ENCODE peak calls at places on chromosomes 12 and 14, in five cellular contexts. One of them, this sample, is unnamed.
A peak's percentile ranks its signal among the peaks of the same experiment; 100 is the strongest.

GRCh38 chr14:102777711-102778615 is 714 bp downstream of the TRAF3 start:
- DNase-seq in AML-193: no peak
- DNase-seq in fibroblast of lung: peak; percentile 49
- DNase-seq in activated CD4-positive, alpha-beta T cell treated with anti-CD3 and anti-CD28 coated beads, Interleukin-2, amount 10 ng/mL, durations not matched to agents 7 days and 5 days: peak; percentile 35
- DNase-seq in stromal cell of bone marrow: no peak
- DNase-seq in this sample: no peak

GRCh38 chr14:22657861-22658260 is 13.7 kb upstream of the OR6J1 start:
- DNase-seq in activated CD4-positive, alpha-beta T cell treated with anti-CD3 and anti-CD28 coated beads, Interleukin-2, amount 10 ng/mL, durations not matched to agents 7 days and 5 days: no peak
- DNase-seq in AML-193: peak; percentile 35
- DNase-seq in stromal cell of bone marrow: no peak
- DNase-seq in fibroblast of lung: peak; percentile 62
- DNase-seq in this sample: no peak

GRCh38 chr14:91873476-91874265 is 6.3 kb upstream of the TC2N start:
- DNase-seq in stromal cell of bone marrow: no peak
- DNase-seq in activated CD4-positive, alpha-beta T cell treated with anti-CD3 and anti-CD28 coated beads, Interleukin-2, amount 10 ng/mL, durations not matched to agents 7 days and 5 days: peak; percentile 91
- DNase-seq in AML-193: no peak
- DNase-seq in fibroblast of lung: peak; percentile 46
- DNase-seq in this sample: no peak

GRCh38 chr14:56487090-56487667 is 92.4 kb upstream of the TMEM260 start:
- DNase-seq in activated CD4-positive, alpha-beta T cell treated with anti-CD3 and anti-CD28 coated beads, Interleukin-2, amount 10 ng/mL, durations not matched to agents 7 days and 5 days: no peak
- DNase-seq in fibroblast of lung: peak; percentile 22
- DNase-seq in AML-193: no peak
- DNase-seq in stromal cell of bone marrow: peak; percentile 28
- DNase-seq in this sample: no peak

GRCh38 chr14:50067723-50068495 is 48.5 kb downstream of the VCPKMT start:
- DNase-seq in AML-193: no peak
- DNase-seq in stromal cell of bone marrow: peak; percentile 50
- DNase-seq in activated CD4-positive, alpha-beta T cell treated with anti-CD3 and anti-CD28 coated beads, Interleukin-2, amount 10 ng/mL, durations not matched to agents 7 days and 5 days: no peak
- DNase-seq in fibroblast of lung: peak; percentile 89
- DNase-seq in this sample: no peak

GRCh38 chr12:20474443-20474842 is 106.1 kb downstream of the PDE3A start:
- DNase-seq in stromal cell of bone marrow: no peak
- DNase-seq in activated CD4-positive, alpha-beta T cell treated with anti-CD3 and anti-CD28 coated beads, Interleukin-2, amount 10 ng/mL, durations not matched to agents 7 days and 5 days: no peak
- DNase-seq in fibroblast of lung: peak; percentile 68
- DNase-seq in AML-193: no peak
- DNase-seq in this sample: no peak

GRCh38 chr12:29944269-29945000 is 160.7 kb upstream of the TMTC1 start:
- DNase-seq in activated CD4-positive, alpha-beta T cell treated with anti-CD3 and anti-CD28 coated beads, Interleukin-2, amount 10 ng/mL, durations not matched to agents 7 days and 5 days: no peak
- DNase-seq in fibroblast of lung: no peak
- DNase-seq in AML-193: no peak
- DNase-seq in stromal cell of bone marrow: no peak
- DNase-seq in this sample: no peak

GRCh38 chr14:101965796-101966718 is 1.7 kb downstream of the DYNC1H1 start:
- DNase-seq in fibroblast of lung: peak; percentile 32
- DNase-seq in AML-193: no peak
- DNase-seq in activated CD4-positive, alpha-beta T cell treated with anti-CD3 and anti-CD28 coated beads, Interleukin-2, amount 10 ng/mL, durations not matched to agents 7 days and 5 days: no peak
- DNase-seq in stromal cell of bone marrow: no peak
- DNase-seq in this sample: no peak

GRCh38 chr14:89702151-89702936 is 252.2 kb downstream of the EFCAB11 start:
- DNase-seq in fibroblast of lung: peak; percentile 58
- DNase-seq in stromal cell of bone marrow: no peak
- DNase-seq in activated CD4-positive, alpha-beta T cell treated with anti-CD3 and anti-CD28 coated beads, Interleukin-2, amount 10 ng/mL, durations not matched to agents 7 days and 5 days: no peak
- DNase-seq in AML-193: no peak
- DNase-seq in this sample: peak; percentile 58

GRCh38 chr12:65891219-65891618 is 66.9 kb downstream of the HMGA2 start:
- DNase-seq in fibroblast of lung: peak; percentile 71
- DNase-seq in stromal cell of bone marrow: peak; percentile 53
- DNase-seq in AML-193: no peak
- DNase-seq in activated CD4-positive, alpha-beta T cell treated with anti-CD3 and anti-CD28 coated beads, Interleukin-2, amount 10 ng/mL, durations not matched to agents 7 days and 5 days: no peak
- DNase-seq in this sample: peak; percentile 56

GRCh38 chr14:103195828-103196615 is 72.8 kb downstream of the TNFAIP2 start:
- DNase-seq in fibroblast of lung: no peak
- DNase-seq in activated CD4-positive, alpha-beta T cell treated with anti-CD3 and anti-CD28 coated beads, Interleukin-2, amount 10 ng/mL, durations not matched to agents 7 days and 5 days: no peak
- DNase-seq in AML-193: no peak
- DNase-seq in stromal cell of bone marrow: no peak
- DNase-seq in this sample: no peak

GRCh38 chr14:57760891-57761290 is 105.0 kb downstream of the SLC35F4 start:
- DNase-seq in fibroblast of lung: no peak
- DNase-seq in activated CD4-positive, alpha-beta T cell treated with anti-CD3 and anti-CD28 coated beads, Interleukin-2, amount 10 ng/mL, durations not matched to agents 7 days and 5 days: no peak
- DNase-seq in AML-193: no peak
- DNase-seq in stromal cell of bone marrow: no peak
- DNase-seq in this sample: no peak

GRCh38 chr14:101823511-101824120 is 62.1 kb downstream of the PPP2R5C start:
- DNase-seq in activated CD4-positive, alpha-beta T cell treated with anti-CD3 and anti-CD28 coated beads, Interleukin-2, amount 10 ng/mL, durations not matched to agents 7 days and 5 days: peak; percentile 78
- DNase-seq in fibroblast of lung: peak; percentile 22
- DNase-seq in stromal cell of bone marrow: no peak
- DNase-seq in AML-193: no peak
- DNase-seq in this sample: no peak

GRCh38 chr12:123714302-123714627 is 2.1 kb downstream of the ATP6V0A2 start:
- DNase-seq in activated CD4-positive, alpha-beta T cell treated with anti-CD3 and anti-CD28 coated beads, Interleukin-2, amount 10 ng/mL, durations not matched to agents 7 days and 5 days: no peak
- DNase-seq in stromal cell of bone marrow: no peak
- DNase-seq in fibroblast of lung: no peak
- DNase-seq in AML-193: no peak
- DNase-seq in this sample: no peak

GRCh38 chr12:100168562-100168961 is 25.9 kb upstream of the BLTP3B start:
- DNase-seq in activated CD4-positive, alpha-beta T cell treated with anti-CD3 and anti-CD28 coated beads, Interleukin-2, amount 10 ng/mL, durations not matched to agents 7 days and 5 days: no peak
- DNase-seq in stromal cell of bone marrow: no peak
- DNase-seq in fibroblast of lung: no peak
- DNase-seq in AML-193: no peak
- DNase-seq in this sample: no peak

GRCh38 chr14:101625336-101626097 is 64.2 kb downstream of the DIO3 start:
- DNase-seq in stromal cell of bone marrow: no peak
- DNase-seq in activated CD4-positive, alpha-beta T cell treated with anti-CD3 and anti-CD28 coated beads, Interleukin-2, amount 10 ng/mL, durations not matched to agents 7 days and 5 days: no peak
- DNase-seq in fibroblast of lung: no peak
- DNase-seq in AML-193: no peak
- DNase-seq in this sample: no peak